ENCODE peak calls at places on chromosome 1, in six cellular contexts. One of them, this sample, is unnamed.

GRCh38 chr1:17678011-17678410 is 77.1 kb upstream of the ACTL8 start:
- DNase-seq in AG20443: no peak
- DNase-seq in foreskin fibroblast: no peak
- DNase-seq in ovary: no peak
- DNase-seq in NCI-H1092: no peak
- DNase-seq in activated gamma-delta T cell treated with Interleukin-2 at 50 U/mL for 16 hours: no peak
- DNase-seq in this sample: no peak

GRCh38 chr1:210233495-210234253 is 1.1 kb downstream of the SERTAD4 start:
- DNase-seq in NCI-H1092: peak; percentile 37
- DNase-seq in ovary: peak; percentile 68
- DNase-seq in foreskin fibroblast: peak; percentile 83
- DNase-seq in activated gamma-delta T cell treated with Interleukin-2 at 50 U/mL for 16 hours: no peak
- DNase-seq in AG20443: peak; percentile 75
- DNase-seq in this sample: peak; percentile 26

GRCh38 chr1:181087400-181087901 is 1.0 kb upstream of the IER5 start:
- DNase-seq in foreskin fibroblast: peak; percentile 18
- DNase-seq in NCI-H1092: no peak
- DNase-seq in activated gamma-delta T cell treated with Interleukin-2 at 50 U/mL for 16 hours: no peak
- DNase-seq in ovary: no peak
- DNase-seq in AG20443: no peak
- DNase-seq in this sample: no peak

GRCh38 chr1:173409613-173410012 is 67.5 kb upstream of the PRDX6 start:
- DNase-seq in activated gamma-delta T cell treated with Interleukin-2 at 50 U/mL for 16 hours: no peak
- DNase-seq in NCI-H1092: no peak
- DNase-seq in foreskin fibroblast: peak; percentile 84
- DNase-seq in ovary: peak; percentile 63
- DNase-seq in AG20443: peak; percentile 67
- DNase-seq in this sample: no peak

GRCh38 chr1:75265792-75266191 is 131.6 kb downstream of the LHX8 start:
- DNase-seq in foreskin fibroblast: peak; percentile 34
- DNase-seq in activated gamma-delta T cell treated with Interleukin-2 at 50 U/mL for 16 hours: no peak
- DNase-seq in ovary: no peak
- DNase-seq in NCI-H1092: peak; percentile 6
- DNase-seq in AG20443: peak; percentile 22
- DNase-seq in this sample: no peak

GRCh38 chr1:113392541-113392940 is 2.2 kb downstream of the MAGI3 start:
- DNase-seq in NCI-H1092: no peak
- DNase-seq in ovary: no peak
- DNase-seq in AG20443: no peak
- DNase-seq in activated gamma-delta T cell treated with Interleukin-2 at 50 U/mL for 16 hours: no peak
- DNase-seq in foreskin fibroblast: no peak
- DNase-seq in this sample: no peak

GRCh38 chr1:57163332-57163731 is 197.5 kb upstream of the C8B start:
- DNase-seq in NCI-H1092: no peak
- DNase-seq in AG20443: no peak
- DNase-seq in ovary: no peak
- DNase-seq in activated gamma-delta T cell treated with Interleukin-2 at 50 U/mL for 16 hours: no peak
- DNase-seq in foreskin fibroblast: no peak
- DNase-seq in this sample: no peak

GRCh38 chr1:211352985-211353515 is 26.4 kb downstream of the TRAF5 start:
- DNase-seq in ovary: no peak
- DNase-seq in NCI-H1092: no peak
- DNase-seq in activated gamma-delta T cell treated with Interleukin-2 at 50 U/mL for 16 hours: peak; percentile 63
- DNase-seq in AG20443: no peak
- DNase-seq in foreskin fibroblast: peak; percentile 36
- DNase-seq in this sample: no peak

GRCh38 chr1:205777994-205778393 is 2.7 kb upstream of the RAB29 start:
- DNase-seq in NCI-H1092: no peak
- DNase-seq in activated gamma-delta T cell treated with Interleukin-2 at 50 U/mL for 16 hours: no peak
- DNase-seq in ovary: no peak
- DNase-seq in foreskin fibroblast: no peak
- DNase-seq in AG20443: no peak
- DNase-seq in this sample: no peak

GRCh38 chr1:234611153-234611798 is 1.3 kb upstream of the IRF2BP2 start:
- DNase-seq in NCI-H1092: peak; percentile 76
- DNase-seq in AG20443: no peak
- DNase-seq in activated gamma-delta T cell treated with Interleukin-2 at 50 U/mL for 16 hours: no peak
- DNase-seq in foreskin fibroblast: peak; percentile 90
- DNase-seq in ovary: no peak
- DNase-seq in this sample: no peak

GRCh38 chr1:39508857-39509305 is 17.4 kb downstream of the BMP8A start:
- DNase-seq in NCI-H1092: no peak
- DNase-seq in foreskin fibroblast: no peak
- DNase-seq in activated gamma-delta T cell treated with Interleukin-2 at 50 U/mL for 16 hours: no peak
- DNase-seq in AG20443: peak; percentile 38
- DNase-seq in ovary: peak; percentile 41
- DNase-seq in this sample: no peak

GRCh38 chr1:115062542-115063004 is 26.7 kb downstream of the TSPAN2 start:
- DNase-seq in ovary: no peak
- DNase-seq in AG20443: no peak
- DNase-seq in foreskin fibroblast: no peak
- DNase-seq in activated gamma-delta T cell treated with Interleukin-2 at 50 U/mL for 16 hours: peak; percentile 94
- DNase-seq in NCI-H1092: no peak
- DNase-seq in this sample: peak; percentile 25

GRCh38 chr1:26297791-26298124 is 8.7 kb downstream of the UBXN11 start:
- DNase-seq in AG20443: no peak
- DNase-seq in foreskin fibroblast: no peak
- DNase-seq in activated gamma-delta T cell treated with Interleukin-2 at 50 U/mL for 16 hours: no peak
- DNase-seq in ovary: no peak
- DNase-seq in NCI-H1092: no peak
- DNase-seq in this sample: no peak

GRCh38 chr1:67771152-67771551 is 62.1 kb downstream of the GNG12 start:
- DNase-seq in NCI-H1092: no peak
- DNase-seq in ovary: no peak
- DNase-seq in AG20443: no peak
- DNase-seq in activated gamma-delta T cell treated with Interleukin-2 at 50 U/mL for 16 hours: no peak
- DNase-seq in foreskin fibroblast: peak; percentile 77
- DNase-seq in this sample: no peak

GRCh38 chr1:43446388-43446740 is 7.4 kb downstream of the HYI start:
- DNase-seq in ovary: no peak
- DNase-seq in NCI-H1092: no peak
- DNase-seq in foreskin fibroblast: no peak
- DNase-seq in activated gamma-delta T cell treated with Interleukin-2 at 50 U/mL for 16 hours: no peak
- DNase-seq in AG20443: no peak
- DNase-seq in this sample: no peak

GRCh38 chr1:234240680-234241079 is 132.6 kb upstream of the COA6 start:
- DNase-seq in AG20443: no peak
- DNase-seq in activated gamma-delta T cell treated with Interleukin-2 at 50 U/mL for 16 hours: no peak
- DNase-seq in ovary: no peak
- DNase-seq in foreskin fibroblast: no peak
- DNase-seq in NCI-H1092: no peak
- DNase-seq in this sample: no peak

GRCh38 chr1:156852414-156852874 is 6.5 kb downstream of the INSRR start:
- DNase-seq in activated gamma-delta T cell treated with Interleukin-2 at 50 U/mL for 16 hours: no peak
- DNase-seq in NCI-H1092: peak; percentile 98
- DNase-seq in foreskin fibroblast: peak; percentile 44
- DNase-seq in ovary: peak; percentile 71
- DNase-seq in AG20443: peak; percentile 56
- DNase-seq in this sample: peak; percentile 95

This sample was measured in pancreas.